ENCODE peak calls at places on chromosomes 4 and X, in six cellular contexts. B is NCI-H1417; R is neural crest cell; H is stimulated activated CD8-positive, alpha-beta memory T cell treated with anti-CD3 and anti-CD28 coated beads, Interleukin-12 subunit alpha, Interleukin-12 subunit beta, amount 100 ng/mL, for 4 hours; J is H9; Z is mucosa of descending colon. O is an unnamed sample.

GRCh38 chr4:10960386-10960785 is 275.8 kb upstream of the CLNK start:
- DNase-seq in B (peak), R (no peak), H (no peak), J (no peak), Z (no peak), O (no peak)

GRCh38 chr4:143773998-143774898 is 73.8 kb upstream of the FREM3 start:
- DNase-seq in B (no peak), R (peak), H (no peak), J (peak), Z (peak), O (peak)

GRCh38 chrX:18582910-18583493 is 88.9 kb downstream of the RS1 start:
- DNase-seq in B (no peak), R (no peak), H (no peak), J (no peak), Z (no peak), O (no peak)

GRCh38 chr4:105715692-105716278 is 7.2 kb downstream of the GSTCD start:
- DNase-seq in B (no peak), R (no peak), H (no peak), J (no peak), Z (no peak), O (no peak)

GRCh38 chr4:151340751-151341385 is 15.5 kb upstream of the SH3D19 start:
- DNase-seq in B (no peak), R (no peak), H (no peak), J (no peak), Z (peak), O (no peak)

GRCh38 chrX:119155416-119156035 is 27.9 kb upstream of the KIAA1210 start:
- DNase-seq in B (no peak), R (no peak), H (no peak), J (no peak), Z (peak), O (no peak)

GRCh38 chr4:95549246-95550138 is 719 bp upstream of the UNC5C start:
- DNase-seq in B (peak), R (peak), H (no peak), J (peak), Z (peak), O (peak)

GRCh38 chrX:103464774-103465117 is 54.5 kb downstream of the RAB40A start:
- DNase-seq in B (peak), R (peak), H (peak), J (peak), Z (peak), O (peak)

GRCh38 chr4:11743236-11743635 is 314.5 kb upstream of the HS3ST1 start:
- DNase-seq in B (no peak), R (no peak), H (no peak), J (no peak), Z (no peak), O (no peak)

GRCh38 chr4:163556169-163556568 is 61.7 kb downstream of the TMA16 start:
- DNase-seq in B (peak), R (no peak), H (no peak), J (no peak), Z (no peak), O (no peak)

GRCh38 chrX:70172964-70173363 is 4.3 kb upstream of the DGAT2L6 start:
- DNase-seq in B (no peak), R (no peak), H (no peak), J (no peak), Z (no peak), O (no peak)

GRCh38 chrX:115972717-115973116 is 197.8 kb upstream of the AGTR2 start:
- DNase-seq in B (no peak), R (no peak), H (no peak), J (no peak), Z (no peak), O (no peak)

GRCh38 chrX:25531096-25531495 is 515.3 kb upstream of the ARX start:
- DNase-seq in B (no peak), R (no peak), H (no peak), J (no peak), Z (no peak), O (no peak)

GRCh38 chrX:54891573-54891972 is 29.1 kb upstream of the TRO start:
- DNase-seq in B (no peak), R (no peak), H (no peak), J (no peak), Z (peak), O (no peak)

GRCh38 chrX:40476958-40477357 is 103.8 kb upstream of the ATP6AP2 start:
- DNase-seq in B (no peak), R (no peak), H (no peak), J (no peak), Z (no peak), O (no peak)

GRCh38 chrX:24294619-24295018 is 19.2 kb downstream of the SUPT20HL2 start:
- DNase-seq in B (no peak), R (peak), H (no peak), J (peak), Z (peak), O (peak)

GRCh38 chr4:787561-787981 is 38.4 kb downstream of the CPLX1 start:
- DNase-seq in B (no peak), R (no peak), H (no peak), J (no peak), Z (no peak), O (no peak)

GRCh38 chr4:26325191-26325590 is 4.4 kb downstream of the RBPJ start:
- DNase-seq in B (no peak), R (no peak), H (no peak), J (no peak), Z (peak), O (no peak)

GRCh38 chr4:74133786-74134499 is 24.0 kb upstream of the MTHFD2L start:
- DNase-seq in B (peak), R (peak), H (peak), J (peak), Z (peak), O (peak)

GRCh38 chr4:78057600-78058560 is 757 bp downstream of the FRAS1 start:
- DNase-seq in B (peak), R (peak), H (no peak), J (no peak), Z (peak), O (peak)

GRCh38 chrX:48573690-48574269 is 504 bp upstream of the RBM3 start:
- DNase-seq in B (no peak), R (no peak), H (no peak), J (no peak), Z (peak), O (no peak)

GRCh38 chrX:9844936-9845573 is 58.8 kb downstream of the SHROOM2 start:
- DNase-seq in B (no peak), R (no peak), H (no peak), J (no peak), Z (no peak), O (no peak)

GRCh38 chrX:110146521-110146920 is 143.6 kb downstream of the TMEM164 start:
- DNase-seq in B (peak), R (peak), H (no peak), J (no peak), Z (peak), O (peak)

GRCh38 chr4:81481151-81481550 is 9.4 kb upstream of the RASGEF1B start:
- DNase-seq in B (no peak), R (no peak), H (no peak), J (no peak), Z (no peak), O (no peak)

GRCh38 chrX:108699368-108699767 is 37.0 kb downstream of the IRS4 start:
- DNase-seq in B (peak), R (no peak), H (no peak), J (no peak), Z (no peak), O (no peak)

GRCh38 chr4:127624176-127624575 is 8.6 kb upstream of the INTU start:
- DNase-seq in B (no peak), R (no peak), H (no peak), J (no peak), Z (no peak), O (no peak)

GRCh38 chr4:99414401-99414800 is 20.7 kb downstream of the ADH7 start:
- DNase-seq in B (no peak), R (no peak), H (no peak), J (no peak), Z (peak), O (no peak)

O was measured in WTC11.